ENCODE peak calls at places on chromosomes 13 and 19, in six cellular contexts. E is neural progenitor cell; J is uterus; Q is CD8-positive, alpha-beta T cell; W is AG04450; V is mammary epithelial cell. L is an unnamed sample.

GRCh38 chr19:5926641-5927438 is 12.8 kb downstream of the CAPS start:
- DNase-seq in J (peak), V (no peak), Q (no peak), W (no peak), E (no peak), L (peak)

GRCh38 chr19:42816901-42817300 is 51.4 kb upstream of the PSG8 start:
- DNase-seq in E (no peak), W (no peak), J (no peak), Q (no peak), V (no peak), L (no peak)

GRCh38 chr13:73273737-73274136 is 214.9 kb downstream of the KLF5 start:
- DNase-seq in V (peak), W (peak), J (no peak), E (no peak), Q (no peak), L (no peak)

GRCh38 chr19:10894911-10895213 is 23.5 kb downstream of the CARM1 start:
- DNase-seq in V (no peak), Q (no peak), J (no peak), W (no peak), E (no peak), L (no peak)

GRCh38 chr13:94483970-94484369 is 4.5 kb upstream of the DCT start:
- DNase-seq in Q (no peak), E (no peak), V (no peak), J (no peak), W (no peak), L (no peak)

GRCh38 chr19:32222594-32222993 is 122.8 kb upstream of the ZNF507 start:
- DNase-seq in E (no peak), Q (no peak), V (no peak), W (no peak), J (no peak), L (no peak)

GRCh38 chr13:35720690-35721554 is 244.4 kb upstream of the MAB21L1 start:
- DNase-seq in V (peak), Q (no peak), W (no peak), J (peak), E (peak), L (no peak)

GRCh38 chr13:44622701-44623100 is 46.6 kb upstream of the TSC22D1 start:
- DNase-seq in W (no peak), E (no peak), Q (no peak), V (no peak), J (no peak), L (no peak)

GRCh38 chr13:108700421-108701170 is 71.2 kb downstream of the MYO16 start:
- DNase-seq in W (peak), Q (no peak), V (peak), E (no peak), J (no peak), L (no peak)

GRCh38 chr13:99416411-99417121 is 84.7 kb upstream of the TM9SF2 start:
- DNase-seq in W (no peak), E (no peak), Q (no peak), V (no peak), J (no peak), L (no peak)

GRCh38 chr19:485583-486236 is 10.6 kb upstream of the MADCAM1 start:
- DNase-seq in Q (no peak), J (no peak), W (no peak), E (peak), V (peak), L (no peak)

GRCh38 chr19:31083122-31083521 is 266.1 kb downstream of the TSHZ3 start:
- DNase-seq in W (no peak), V (no peak), Q (no peak), J (no peak), E (no peak), L (no peak)

GRCh38 chr19:46265217-46265828 is 31.5 kb upstream of the HIF3A start:
- DNase-seq in V (peak), E (peak), W (peak), J (peak), Q (peak), L (no peak)

GRCh38 chr19:35154535-35155406 is at the start of gene FXYD5:
- DNase-seq in V (peak), J (peak), E (peak), W (peak), Q (peak), L (no peak)

GRCh38 chr13:36345438-36346221 is 564 bp downstream of the SPART start:
- DNase-seq in E (peak), Q (peak), V (peak), J (peak), W (peak), L (peak)

GRCh38 chr19:38151242-38151641 is 72.8 kb downstream of the DPF1 start:
- DNase-seq in W (no peak), Q (no peak), V (no peak), J (no peak), E (no peak), L (no peak)
- H3K27ac ChIP-seq in W (no peak), Q (no peak), V (no peak), J (no peak), E (no peak), L (no peak)

GRCh38 chr19:19300613-19301012 is 19.7 kb downstream of the SUGP1 start:
- DNase-seq in Q (no peak), V (no peak), E (no peak), W (no peak), J (no peak), L (no peak)

GRCh38 chr19:19292607-19293006 is 19.5 kb upstream of the TM6SF2 start:
- DNase-seq in V (no peak), E (no peak), J (no peak), Q (no peak), W (no peak), L (no peak)

GRCh38 chr19:19294914-19295313 is 21.8 kb upstream of the TM6SF2 start:
- DNase-seq in Q (no peak), V (no peak), W (no peak), E (no peak), J (no peak), L (no peak)

GRCh38 chr19:19296953-19297689 is 23.2 kb downstream of the SUGP1 start:
- DNase-seq in Q (no peak), J (no peak), V (no peak), W (no peak), E (no peak), L (no peak)

DNA sequence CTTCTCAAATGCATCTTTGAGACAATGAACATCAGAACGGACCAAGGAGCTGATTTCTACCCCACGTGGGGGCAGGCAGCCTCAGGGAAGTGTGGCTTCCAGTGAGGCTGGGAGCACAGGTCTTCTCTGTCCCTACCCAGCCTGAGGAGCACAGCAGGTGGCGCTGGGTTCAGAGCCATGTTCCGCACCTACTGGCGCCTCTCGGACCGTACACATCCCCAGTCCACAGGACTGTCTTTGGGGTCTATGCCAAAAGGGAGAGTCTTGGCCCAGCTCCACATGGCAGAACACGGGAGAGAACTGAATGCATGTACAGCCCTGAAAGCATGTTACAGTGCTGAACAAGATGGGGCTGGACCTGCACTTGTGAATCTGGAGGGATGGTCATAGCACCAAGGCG is 22.6 kb downstream of the SUGP1 start:
- DNase-seq in J (no peak), W (no peak), Q (no peak), V (no peak), E (no peak), L (no peak)
- TF ChIP-seq CTCF in J (no peak), W (no peak), Q (no peak), V (no peak), E (no peak), L (no peak)

GRCh38 chr19:47725759-47726401 is 12.7 kb downstream of the EHD2 start:
- DNase-seq in V (peak), J (no peak), Q (no peak), E (no peak), W (no peak), L (no peak)
- H3K27ac ChIP-seq in V (peak), J (peak), Q (no peak), E (no peak), W (peak), L (no peak)

GRCh38 chr13:113042456-113042855 is 63.1 kb upstream of the F7 start:
- DNase-seq in E (no peak), W (no peak), Q (no peak), V (no peak), J (no peak), L (no peak)

GRCh38 chr13:113040597-113041292 is 64.8 kb upstream of the F7 start:
- DNase-seq in Q (no peak), V (no peak), W (no peak), E (no peak), J (no peak), L (no peak)

GRCh38 chr13:113043001-113043630 is 62.5 kb upstream of the F7 start:
- DNase-seq in J (no peak), Q (no peak), V (no peak), E (no peak), W (no peak), L (no peak)

GRCh38 chr13:113041293-113041690 is 64.3 kb upstream of the F7 start:
- DNase-seq in Q (no peak), J (no peak), W (no peak), V (no peak), E (no peak), L (no peak)

DNA sequence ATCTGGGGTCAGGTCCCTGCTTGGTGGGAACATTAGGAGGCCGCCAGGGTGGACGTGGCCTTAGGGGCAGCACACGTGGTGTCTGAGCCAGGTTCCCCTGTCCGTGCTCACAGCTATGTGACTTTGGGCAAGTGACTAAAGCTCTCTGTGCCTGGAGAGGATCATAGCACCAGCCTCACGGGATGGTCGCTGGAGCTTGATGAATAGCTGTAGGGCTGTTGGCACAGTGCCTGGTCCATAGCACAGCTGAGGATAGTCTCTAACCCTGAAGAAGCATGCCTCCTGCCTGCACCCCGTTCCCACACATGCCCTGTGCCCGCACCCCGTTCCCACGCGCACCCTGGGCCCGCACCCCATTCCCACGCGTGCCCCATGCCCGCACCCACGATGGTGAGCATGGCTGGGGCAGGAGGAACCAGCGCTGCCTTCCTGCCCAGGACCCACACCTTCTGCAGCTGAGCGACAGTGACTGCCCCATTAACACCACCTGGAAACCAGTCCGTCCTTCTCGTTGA is 63.7 kb upstream of the F7 start:
- DNase-seq in Q (no peak), V (no peak), J (no peak), W (no peak), E (no peak), L (no peak)
- TF ChIP-seq CTCF in Q (no peak), V (no peak), J (no peak), W (no peak), E (no peak), L (no peak)

DNA sequence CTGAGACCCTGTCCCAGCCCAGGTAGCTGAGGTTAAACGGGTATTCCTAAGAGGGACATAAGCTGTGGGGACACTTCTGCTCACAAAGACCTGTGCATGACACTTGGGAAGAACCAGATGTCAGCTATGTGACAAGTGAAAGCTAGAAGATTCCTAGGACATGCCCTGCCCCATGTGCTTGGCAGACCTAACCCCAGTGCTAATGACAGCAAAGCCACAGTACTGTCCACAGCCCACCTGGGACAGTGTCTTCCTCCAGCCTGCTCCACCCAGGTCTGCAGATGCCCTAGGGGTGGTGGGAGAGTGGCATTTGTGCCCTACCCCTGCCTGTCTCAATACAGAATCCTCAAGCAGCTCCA is 18.4 kb upstream of the EPHX3 start:
- DNase-seq in Q (no peak), E (no peak), J (no peak), W (no peak), V (no peak), L (no peak)
- H3K27ac ChIP-seq in Q (no peak), E (no peak), J (peak), W (peak), V (peak), L (peak)

GRCh38 chr13:107373551-107373950 is 805.6 kb upstream of the ARGLU1 start:
- DNase-seq in Q (no peak), W (peak), V (peak), E (peak), J (no peak), L (no peak)
- TF ChIP-seq CTCF in Q (no peak), W (peak), V (peak), E (peak), J (peak), L (peak)

DNA sequence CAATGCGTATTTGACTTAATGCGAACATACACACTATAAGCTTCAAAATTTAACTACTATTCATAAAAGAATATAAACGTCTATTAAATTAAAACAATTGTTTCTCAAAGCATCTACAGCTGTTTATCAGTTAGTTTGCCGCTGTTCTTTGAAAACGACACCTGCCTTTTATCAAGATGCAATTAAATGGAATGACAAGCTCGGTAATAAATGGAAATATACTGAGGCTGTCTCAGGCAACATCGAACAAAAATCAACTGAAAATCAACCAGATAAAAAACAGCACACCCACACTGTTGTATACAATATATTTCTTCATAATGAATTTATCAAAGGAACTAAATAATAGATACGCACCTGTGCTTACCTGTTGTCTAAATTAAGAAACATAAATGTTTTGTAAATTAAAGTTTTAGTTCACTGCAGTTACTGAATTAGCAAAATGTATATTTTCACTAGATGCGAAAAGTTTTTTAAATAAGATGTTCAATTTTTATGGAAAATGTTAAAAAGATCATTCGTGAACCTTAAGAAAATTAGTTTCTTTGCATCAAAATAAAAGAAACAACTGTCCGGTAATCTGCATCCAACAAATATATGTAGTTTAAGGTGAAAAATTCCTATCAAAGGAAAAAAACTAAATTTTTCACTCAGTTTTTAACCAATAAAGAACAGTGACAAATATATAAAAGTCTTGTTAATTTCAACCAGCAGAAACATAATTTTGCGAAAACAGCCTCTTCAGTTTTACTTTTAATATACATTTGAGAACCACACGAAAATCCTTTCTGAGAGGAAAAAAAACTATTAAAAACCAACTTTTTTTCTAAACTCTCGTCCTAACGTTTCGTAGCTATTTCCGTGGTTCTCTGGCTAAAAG is 64.3 kb downstream of the KCNRG start:
- DNase-seq in E (no peak), Q (no peak), V (peak), W (no peak), J (no peak), L (no peak)
- H3K27ac ChIP-seq in E (no peak), Q (no peak), V (peak), W (peak), J (peak), L (peak)

DNA sequence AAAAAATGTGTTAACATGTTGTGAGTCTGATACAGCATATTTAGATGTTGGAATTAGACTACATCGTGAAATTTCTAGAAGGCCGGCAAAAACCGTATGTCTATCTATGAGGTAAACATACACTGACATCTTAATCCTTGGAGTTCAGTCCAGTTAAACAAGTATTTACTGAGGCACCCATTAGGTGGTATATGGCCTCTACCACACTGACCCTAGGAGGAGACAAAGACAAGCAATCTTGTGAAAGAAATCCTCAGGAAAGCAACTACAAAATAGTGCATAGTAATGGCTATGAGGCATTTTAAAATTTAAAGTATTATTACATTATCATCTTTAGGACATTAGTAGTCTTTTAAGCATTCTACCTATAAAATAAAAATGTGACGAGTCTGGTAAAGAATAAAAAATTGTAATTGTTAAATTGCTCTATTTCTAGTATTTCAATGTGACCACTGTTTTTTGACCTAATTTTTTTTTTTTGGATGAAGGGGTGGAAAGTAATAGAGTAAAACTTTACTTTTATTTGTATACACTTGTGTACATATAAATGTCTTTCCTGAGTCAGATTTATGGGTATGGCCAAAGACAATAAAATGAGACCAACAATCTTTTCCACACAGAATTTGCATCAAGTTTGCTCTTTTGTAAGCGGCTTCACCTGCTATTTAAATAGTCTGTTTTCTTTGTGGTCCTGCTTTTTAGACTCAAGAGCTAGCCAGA is 50.5 kb downstream of the KATNAL1 start:
- DNase-seq in W (no peak), V (no peak), E (no peak), Q (no peak), J (no peak), L (no peak)
- TF ChIP-seq CTCF in W (peak), V (no peak), E (peak), Q (no peak), J (peak), L (no peak)

GRCh38 chr19:55482967-55483671 is 1.9 kb upstream of the NAT14 start:
- DNase-seq in J (no peak), W (no peak), V (no peak), Q (no peak), E (no peak), L (no peak)

GRCh38 chr19:55485439-55486011 is 537 bp downstream of the NAT14 start:
- DNase-seq in E (no peak), V (no peak), W (no peak), Q (no peak), J (no peak), L (no peak)

GRCh38 chr19:55483681-55484361 is 1.2 kb upstream of the NAT14 start:
- DNase-seq in J (no peak), E (no peak), Q (no peak), W (no peak), V (no peak), L (no peak)

GRCh38 chr19:55486043-55486970 is 1.3 kb downstream of the NAT14 start:
- DNase-seq in J (peak), W (no peak), V (no peak), Q (no peak), E (no peak), L (no peak)

DNA sequence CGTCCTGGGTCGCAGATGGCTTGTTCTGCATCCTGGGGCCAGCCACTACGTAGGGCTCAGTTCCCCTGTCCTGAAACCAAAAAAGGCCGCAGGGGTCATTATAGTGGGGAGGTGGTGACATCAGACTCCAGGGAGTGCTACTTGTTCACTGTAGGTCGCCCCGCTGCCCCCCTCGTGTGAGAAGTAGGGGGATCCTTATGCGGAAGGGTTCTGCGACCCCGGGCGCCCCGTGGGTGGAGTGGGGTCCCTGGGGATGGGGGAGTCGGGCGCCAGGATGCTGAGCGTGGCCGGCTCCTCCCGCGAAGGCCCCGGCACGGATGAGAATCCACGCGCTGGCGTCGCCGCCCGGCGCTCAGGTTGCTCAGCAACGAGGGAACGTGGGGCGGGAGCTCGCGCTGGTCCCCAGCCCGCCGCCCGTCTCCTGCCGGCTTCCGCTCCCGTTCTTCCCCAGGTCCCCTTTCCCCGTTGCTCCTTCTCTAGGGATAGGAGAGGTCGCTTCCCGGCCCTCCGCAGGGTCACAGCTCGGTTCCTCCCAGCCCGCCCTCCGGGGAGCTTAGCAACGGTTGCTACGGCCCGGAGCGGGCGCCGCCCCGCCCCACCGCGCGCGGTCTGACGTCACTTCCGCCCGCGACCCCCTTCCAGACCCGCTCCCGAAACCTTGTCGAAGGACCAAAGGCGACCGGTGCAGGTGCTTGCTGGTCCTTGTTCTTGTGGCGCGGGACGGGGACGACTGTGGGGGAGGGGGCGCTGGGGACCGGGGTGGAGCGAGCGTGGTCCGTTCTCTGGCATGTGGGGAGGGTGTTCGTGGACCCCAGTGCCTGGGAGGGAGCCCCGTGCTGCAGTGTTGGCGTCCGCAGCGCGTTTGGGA is at the start of gene NAT14:
- DNase-seq in J (peak), E (peak), V (peak), Q (peak), W (no peak), L (no peak)
- H3K27ac ChIP-seq in J (peak), E (no peak), V (peak), Q (peak), W (peak), L (peak)